ENCODE peak calls at places on chromosomes 2 and 18, in nine cellular contexts. R is PC-3; G is pancreas; J is endothelial cell of umbilical vein; C is HCT116; L is naive thymus-derived CD4-positive, alpha-beta T cell; F is stomach; Y is CD4-positive, CD25-positive, alpha-beta regulatory T cell; B is GM23338. A is an unnamed sample.

GRCh38 chr2:7272180-7272579 is 355.0 kb downstream of the RNF144A start:
- DNase-seq in R (peak), G (no peak), J (no peak), C (no peak), L (no peak), F (no peak), Y (no peak), B (no peak), A (no peak)

GRCh38 chr2:187383043-187383800 is 64.8 kb downstream of the CALCRL start:
- DNase-seq in R (no peak), G (no peak), J (peak), C (no peak), L (no peak), F (no peak), Y (no peak), B (no peak), A (no peak)

GRCh38 chr2:32862269-32863055 is 84.3 kb upstream of the LTBP1 start:
- DNase-seq in R (peak), G (no peak), J (peak), C (no peak), L (no peak), F (no peak), Y (no peak), B (no peak), A (no peak)

GRCh38 chr2:23436346-23437099 is 51.5 kb downstream of the KLHL29 start:
- DNase-seq in R (peak), G (no peak), J (peak), C (no peak), L (no peak), F (peak), Y (no peak), B (peak), A (no peak)

GRCh38 chr2:226048625-226049024 is 649.1 kb downstream of the NYAP2 start:
- DNase-seq in R (peak), G (no peak), J (peak), C (peak), L (no peak), F (no peak), Y (no peak), B (peak), A (no peak)

GRCh38 chr2:83022631-83023210 is 1436.4 kb downstream of the SUCLG1 start:
- DNase-seq in R (peak), G (no peak), J (no peak), C (no peak), L (no peak), F (no peak), Y (no peak), B (no peak), A (no peak)

GRCh38 chr2:23711979-23712755 is 214.8 kb downstream of the ATAD2B start:
- DNase-seq in R (no peak), G (no peak), J (no peak), C (no peak), L (no peak), F (no peak), Y (no peak), B (peak), A (no peak)

GRCh38 chr2:140589273-140589672 is 1541.5 kb downstream of the LRP1B start:
- DNase-seq in R (peak), G (no peak), J (no peak), C (no peak), L (no peak), F (no peak), Y (no peak), B (no peak), A (no peak)

GRCh38 chr2:59584958-59585357 is 968.5 kb downstream of the BCL11A start:
- DNase-seq in R (no peak), G (no peak), J (no peak), C (no peak), L (no peak), F (no peak), Y (no peak), B (peak), A (no peak)

GRCh38 chr2:142944264-142944663 is 66.8 kb downstream of the KYNU start:
- DNase-seq in R (peak), G (no peak), J (peak), C (no peak), L (no peak), F (no peak), Y (no peak), B (no peak), A (no peak)

GRCh38 chr2:238097988-238098853 is 1.9 kb upstream of the ESPNL start:
- DNase-seq in R (peak), G (peak), J (peak), C (peak), L (no peak), F (peak), Y (no peak), B (peak), A (no peak)

GRCh38 chr2:236240228-236240990 is 23.8 kb downstream of the ASB18 start:
- DNase-seq in R (no peak), G (peak), J (no peak), C (no peak), L (no peak), F (no peak), Y (no peak), B (peak), A (no peak)

GRCh38 chr2:30865218-30865617 is 58.0 kb upstream of the CAPN13 start:
- DNase-seq in R (no peak), G (no peak), J (no peak), C (no peak), L (no peak), F (no peak), Y (no peak), B (no peak), A (no peak)

GRCh38 chr18:8830067-8831060 is 125.0 kb downstream of the MTCL1 start:
- DNase-seq in R (no peak), G (no peak), J (no peak), C (no peak), L (no peak), F (no peak), Y (no peak), B (no peak), A (no peak)

GRCh38 chr2:160428425-160428763 is 65.2 kb downstream of the RBMS1 start:
- DNase-seq in R (no peak), G (no peak), J (no peak), C (no peak), L (no peak), F (no peak), Y (no peak), B (no peak), A (no peak)

DNA sequence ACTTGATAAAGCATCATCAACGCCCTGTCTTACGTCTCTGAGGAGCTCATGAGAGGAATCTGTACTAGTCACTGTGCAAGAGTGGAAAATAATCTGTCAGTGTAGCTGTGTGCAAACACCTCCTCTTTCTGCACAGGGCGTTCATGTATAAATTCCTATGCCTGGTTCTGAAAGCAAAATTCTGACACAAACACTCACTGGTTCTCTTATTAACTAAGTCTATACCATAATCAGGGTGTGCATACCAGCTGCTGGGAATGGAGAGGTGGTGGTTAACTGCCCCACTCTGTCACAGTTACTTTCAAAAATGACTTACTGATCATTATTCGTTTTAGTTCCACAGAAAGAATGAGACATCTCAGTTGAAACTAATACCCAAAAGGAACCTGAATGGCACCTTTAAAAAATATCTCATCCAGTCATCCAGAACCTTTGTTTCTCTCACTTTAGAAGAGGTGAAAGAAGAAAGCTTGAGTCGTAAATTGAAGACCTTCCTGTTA is 35.7 kb downstream of the STK39 start:
- DNase-seq in R (peak), G (no peak), J (no peak), C (no peak), L (no peak), F (no peak), Y (no peak), B (no peak), A (no peak)
- H3K27ac ChIP-seq in R (peak), G (peak), J (no peak), C (peak), L (no peak), F (peak), Y (no peak), B (no peak), A (no peak)

DNA sequence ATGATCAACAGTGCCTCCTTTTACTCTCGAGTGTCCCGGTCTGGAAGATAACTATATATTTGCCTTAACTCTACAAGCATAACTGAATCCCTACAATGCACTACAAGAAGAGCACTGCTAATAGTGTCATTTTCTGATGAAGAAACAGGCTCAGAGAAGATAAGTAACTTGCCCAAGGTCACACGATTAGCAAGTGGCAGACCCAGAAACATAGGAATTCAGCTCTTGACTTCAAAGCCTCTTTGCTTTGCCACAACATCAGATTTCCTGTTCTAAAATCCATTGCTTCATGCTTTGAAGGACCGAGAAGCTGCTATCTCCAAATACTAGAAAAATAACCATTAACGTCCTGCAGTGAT is 65.6 kb downstream of the HS1BP3 start:
- DNase-seq in R (no peak), G (no peak), J (no peak), C (no peak), L (no peak), F (no peak), Y (no peak), B (no peak), A (no peak)
- H3K27ac ChIP-seq in R (no peak), G (peak), J (peak), C (peak), L (no peak), F (peak), Y (no peak), B (no peak), A (peak)

DNA sequence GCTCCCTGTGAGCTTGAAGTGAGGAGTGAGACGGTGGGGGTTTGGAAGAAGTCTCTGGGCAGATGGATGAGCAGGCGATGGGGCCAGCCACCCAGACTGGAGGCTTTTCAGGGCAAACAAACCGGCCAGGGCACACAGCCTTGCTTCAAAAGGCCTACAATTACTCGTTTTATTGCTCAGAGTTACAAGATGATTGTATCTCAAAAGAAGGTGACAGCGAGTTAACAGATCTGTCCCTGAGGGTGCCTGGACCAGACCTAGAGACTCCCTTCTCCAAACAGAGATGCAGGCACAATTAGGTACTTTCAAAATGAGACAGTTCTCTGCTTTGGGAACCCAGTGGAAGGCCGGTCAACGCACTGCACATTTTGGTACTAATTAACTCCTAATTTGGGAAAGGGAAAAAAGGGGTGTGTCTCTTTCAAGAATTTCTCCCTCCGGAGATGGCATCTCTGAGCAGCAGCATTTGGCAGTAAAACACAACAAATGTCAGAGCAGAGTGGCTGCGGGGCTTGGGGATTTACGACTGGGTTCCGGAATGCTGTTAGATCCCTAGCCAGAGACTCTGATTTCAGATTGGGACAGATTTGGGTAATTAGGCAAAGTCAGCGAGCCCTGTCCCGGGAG is 226.7 kb downstream of the TTC32 start:
- DNase-seq in R (no peak), G (no peak), J (no peak), C (no peak), L (no peak), F (no peak), Y (no peak), B (no peak), A (no peak)
- H3K27ac ChIP-seq in R (no peak), G (no peak), J (no peak), C (no peak), L (no peak), F (no peak), Y (no peak), B (no peak), A (no peak)

GRCh38 chr18:21289843-21290242 is 47.8 kb downstream of the GREB1L start:
- DNase-seq in R (no peak), G (no peak), J (no peak), C (no peak), L (no peak), F (no peak), Y (no peak), B (no peak), A (no peak)

GRCh38 chr18:21295101-21295500 is 53.1 kb downstream of the GREB1L start:
- DNase-seq in R (no peak), G (no peak), J (no peak), C (no peak), L (no peak), F (no peak), Y (no peak), B (no peak), A (no peak)

GRCh38 chr18:21296045-21296444 is 54.0 kb downstream of the GREB1L start:
- DNase-seq in R (no peak), G (no peak), J (no peak), C (no peak), L (no peak), F (no peak), Y (no peak), B (no peak), A (no peak)

GRCh38 chr18:21293479-21293878 is 51.4 kb downstream of the GREB1L start:
- DNase-seq in R (no peak), G (no peak), J (no peak), C (no peak), L (no peak), F (no peak), Y (no peak), B (no peak), A (no peak)

DNA sequence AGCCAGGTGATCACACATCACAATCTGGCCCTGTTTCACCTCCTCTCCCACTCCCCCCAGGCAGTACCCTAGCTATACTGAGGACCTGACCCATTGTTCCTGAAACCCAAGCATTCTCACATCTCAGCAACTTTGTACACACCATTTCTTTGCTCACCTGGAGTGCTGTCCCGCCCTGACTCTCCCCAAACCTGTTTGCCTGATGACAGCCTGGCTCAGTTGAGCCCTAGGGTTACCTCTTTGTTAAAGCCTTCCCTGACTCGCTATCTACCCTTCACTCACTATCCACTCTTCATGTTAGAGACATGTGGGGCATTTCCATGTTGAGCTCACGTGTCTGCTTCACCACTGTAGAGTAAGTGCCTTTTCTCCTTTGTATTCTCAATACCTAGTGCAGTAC is 49.1 kb downstream of the GREB1L start:
- DNase-seq in R (peak), G (no peak), J (no peak), C (no peak), L (no peak), F (no peak), Y (no peak), B (no peak), A (no peak)
- H3K27ac ChIP-seq in R (no peak), G (no peak), J (no peak), C (no peak), L (no peak), F (no peak), Y (no peak), B (no peak), A (no peak)

GRCh38 chr2:11870584-11870983 is 124.2 kb downstream of the LPIN1 start:
- DNase-seq in R (no peak), G (no peak), J (no peak), C (no peak), L (no peak), F (no peak), Y (no peak), B (no peak), A (no peak)

GRCh38 chr2:11871421-11871820 is 125.0 kb downstream of the LPIN1 start:
- DNase-seq in R (no peak), G (no peak), J (no peak), C (no peak), L (no peak), F (no peak), Y (no peak), B (no peak), A (no peak)

GRCh38 chr2:11870064-11870463 is 123.6 kb downstream of the LPIN1 start:
- DNase-seq in R (no peak), G (no peak), J (no peak), C (no peak), L (no peak), F (no peak), Y (no peak), B (peak), A (no peak)

GRCh38 chr2:11867926-11868325 is 121.5 kb downstream of the LPIN1 start:
- DNase-seq in R (peak), G (no peak), J (no peak), C (no peak), L (no peak), F (no peak), Y (no peak), B (no peak), A (no peak)

DNA sequence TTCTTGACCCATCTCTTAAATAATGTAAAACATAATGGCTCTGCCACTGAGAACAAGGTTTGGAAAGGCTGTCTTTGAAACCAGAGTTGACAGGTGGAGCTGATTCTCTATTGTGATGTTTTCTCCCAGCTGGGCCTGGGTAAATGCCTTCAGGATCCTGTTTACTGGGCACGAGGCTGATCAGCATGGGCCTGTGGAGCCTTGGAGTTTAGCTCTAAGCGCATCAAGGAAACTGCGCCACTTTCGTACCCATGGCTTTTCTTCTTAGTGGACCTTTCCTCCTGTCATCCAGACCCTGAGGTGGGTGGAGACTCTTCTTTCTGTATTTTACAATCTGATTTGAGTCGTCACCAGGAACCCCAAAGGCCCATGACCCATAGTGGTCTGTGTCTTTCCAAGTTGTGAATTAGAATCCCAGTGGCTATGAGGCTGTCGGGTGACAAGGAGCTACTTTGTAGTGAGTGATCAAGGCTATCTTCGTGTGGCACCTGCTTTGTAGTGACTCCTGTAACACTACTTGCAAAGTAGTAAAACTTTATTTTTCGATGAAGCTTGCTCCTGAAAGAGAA is 123.1 kb downstream of the LPIN1 start:
- DNase-seq in R (no peak), G (no peak), J (no peak), C (no peak), L (no peak), F (no peak), Y (no peak), B (no peak), A (no peak)
- H3K27ac ChIP-seq in R (no peak), G (no peak), J (no peak), C (no peak), L (no peak), F (no peak), Y (no peak), B (no peak), A (no peak)

GRCh38 chr2:69935011-69935410 is 20.1 kb downstream of the MXD1 start:
- DNase-seq in R (no peak), G (no peak), J (no peak), C (no peak), L (no peak), F (no peak), Y (no peak), B (no peak), A (no peak)

GRCh38 chr2:69933839-69934613 is 19.1 kb downstream of the MXD1 start:
- DNase-seq in R (peak), G (no peak), J (peak), C (no peak), L (no peak), F (no peak), Y (no peak), B (no peak), A (no peak)

GRCh38 chr2:69932596-69932922 is 17.6 kb downstream of the MXD1 start:
- DNase-seq in R (peak), G (no peak), J (no peak), C (no peak), L (no peak), F (no peak), Y (no peak), B (no peak), A (no peak)

GRCh38 chr2:69933254-69933828 is 18.4 kb downstream of the MXD1 start:
- DNase-seq in R (peak), G (no peak), J (peak), C (no peak), L (no peak), F (no peak), Y (no peak), B (no peak), A (no peak)

GRCh38 chr2:69934614-69934908 is 19.7 kb downstream of the MXD1 start:
- DNase-seq in R (no peak), G (no peak), J (no peak), C (no peak), L (no peak), F (no peak), Y (no peak), B (no peak), A (no peak)
- H3K27ac ChIP-seq in R (peak), G (no peak), J (peak), C (no peak), L (no peak), F (peak), Y (no peak), B (no peak), A (no peak)

GRCh38 chr2:74738586-74738985 is 84.5 kb downstream of the SEMA4F start:
- DNase-seq in R (no peak), G (no peak), J (no peak), C (no peak), L (no peak), F (no peak), Y (no peak), B (no peak), A (no peak)

GRCh38 chr2:74739129-74739528 is 85.1 kb downstream of the SEMA4F start:
- DNase-seq in R (peak), G (no peak), J (no peak), C (no peak), L (no peak), F (no peak), Y (no peak), B (no peak), A (no peak)

GRCh38 chr2:74740395-74741075 is 86.5 kb downstream of the SEMA4F start:
- DNase-seq in R (peak), G (no peak), J (peak), C (peak), L (no peak), F (peak), Y (no peak), B (no peak), A (peak)

GRCh38 chr2:74741076-74741460 is 87.0 kb downstream of the SEMA4F start:
- DNase-seq in R (no peak), G (no peak), J (no peak), C (no peak), L (no peak), F (no peak), Y (no peak), B (no peak), A (no peak)

GRCh38 chr2:74739733-74740241 is 85.7 kb downstream of the SEMA4F start:
- DNase-seq in R (no peak), G (no peak), J (no peak), C (no peak), L (no peak), F (no peak), Y (no peak), B (no peak), A (no peak)
- H3K27ac ChIP-seq in R (peak), G (no peak), J (no peak), C (no peak), L (no peak), F (no peak), Y (no peak), B (no peak), A (no peak)